ENCODE peak calls at places on chromosome 16, in seven cellular contexts. One of them, this sample, is unnamed.

GRCh38 chr16:68146583-68146982 is 61.4 kb downstream of the NFATC3 start:
- DNase-seq in NCI-H2029: no peak
- DNase-seq in T-cell: no peak
- DNase-seq in AG08395: peak; percentile 28
- DNase-seq in stimulated activated CD4-positive, alpha-beta T cell treated with anti-CD3 and anti-CD28 coated beads, Interleukin-4, amount 100 ng/mL, for 48 hours: no peak
- DNase-seq in fibroblast of pulmonary artery: peak; percentile 72
- DNase-seq in SJSA1: no peak
- DNase-seq in this sample: no peak

GRCh38 chr16:66437391-66437945 is 10.4 kb downstream of the BEAN1 start:
- DNase-seq in AG08395: no peak
- DNase-seq in NCI-H2029: no peak
- DNase-seq in SJSA1: no peak
- DNase-seq in stimulated activated CD4-positive, alpha-beta T cell treated with anti-CD3 and anti-CD28 coated beads, Interleukin-4, amount 100 ng/mL, for 48 hours: no peak
- DNase-seq in T-cell: no peak
- DNase-seq in fibroblast of pulmonary artery: no peak
- DNase-seq in this sample: no peak

GRCh38 chr16:4612474-4612931 is 2.2 kb downstream of the UBALD1 start:
- DNase-seq in stimulated activated CD4-positive, alpha-beta T cell treated with anti-CD3 and anti-CD28 coated beads, Interleukin-4, amount 100 ng/mL, for 48 hours: no peak
- DNase-seq in SJSA1: no peak
- DNase-seq in fibroblast of pulmonary artery: no peak
- DNase-seq in T-cell: no peak
- DNase-seq in AG08395: no peak
- DNase-seq in NCI-H2029: no peak
- DNase-seq in this sample: no peak

GRCh38 chr16:84751241-84751640 is 51.4 kb downstream of the USP10 start:
- DNase-seq in fibroblast of pulmonary artery: no peak
- DNase-seq in SJSA1: no peak
- DNase-seq in AG08395: no peak
- DNase-seq in stimulated activated CD4-positive, alpha-beta T cell treated with anti-CD3 and anti-CD28 coated beads, Interleukin-4, amount 100 ng/mL, for 48 hours: no peak
- DNase-seq in T-cell: no peak
- DNase-seq in NCI-H2029: no peak
- DNase-seq in this sample: no peak

GRCh38 chr16:65066646-65067045 is 55.2 kb downstream of the CDH11 start:
- DNase-seq in SJSA1: no peak
- DNase-seq in NCI-H2029: no peak
- DNase-seq in fibroblast of pulmonary artery: no peak
- DNase-seq in AG08395: no peak
- DNase-seq in stimulated activated CD4-positive, alpha-beta T cell treated with anti-CD3 and anti-CD28 coated beads, Interleukin-4, amount 100 ng/mL, for 48 hours: no peak
- DNase-seq in T-cell: no peak
- DNase-seq in this sample: no peak

GRCh38 chr16:60641067-60641466 is 1395.2 kb downstream of the CDH8 start:
- DNase-seq in NCI-H2029: no peak
- DNase-seq in fibroblast of pulmonary artery: no peak
- DNase-seq in T-cell: no peak
- DNase-seq in stimulated activated CD4-positive, alpha-beta T cell treated with anti-CD3 and anti-CD28 coated beads, Interleukin-4, amount 100 ng/mL, for 48 hours: no peak
- DNase-seq in AG08395: no peak
- DNase-seq in SJSA1: no peak
- DNase-seq in this sample: no peak

GRCh38 chr16:74766729-74767128 is 7.9 kb downstream of the FA2H start:
- DNase-seq in SJSA1: no peak
- DNase-seq in fibroblast of pulmonary artery: no peak
- DNase-seq in NCI-H2029: no peak
- DNase-seq in AG08395: no peak
- DNase-seq in stimulated activated CD4-positive, alpha-beta T cell treated with anti-CD3 and anti-CD28 coated beads, Interleukin-4, amount 100 ng/mL, for 48 hours: no peak
- DNase-seq in T-cell: no peak
- DNase-seq in this sample: no peak

GRCh38 chr16:11618107-11618717 is 31.5 kb upstream of the LITAF start:
- DNase-seq in T-cell: no peak
- DNase-seq in stimulated activated CD4-positive, alpha-beta T cell treated with anti-CD3 and anti-CD28 coated beads, Interleukin-4, amount 100 ng/mL, for 48 hours: no peak
- DNase-seq in SJSA1: no peak
- DNase-seq in AG08395: no peak
- DNase-seq in fibroblast of pulmonary artery: no peak
- DNase-seq in NCI-H2029: no peak
- DNase-seq in this sample: no peak

GRCh38 chr16:5738586-5738985 is 641.0 kb upstream of the EEF2KMT start:
- DNase-seq in SJSA1: no peak
- DNase-seq in AG08395: no peak
- DNase-seq in T-cell: no peak
- DNase-seq in NCI-H2029: peak; percentile 17
- DNase-seq in fibroblast of pulmonary artery: no peak
- DNase-seq in stimulated activated CD4-positive, alpha-beta T cell treated with anti-CD3 and anti-CD28 coated beads, Interleukin-4, amount 100 ng/mL, for 48 hours: no peak
- DNase-seq in this sample: no peak

GRCh38 chr16:13429411-13429810 is 490.5 kb upstream of the ERCC4 start:
- DNase-seq in fibroblast of pulmonary artery: no peak
- DNase-seq in NCI-H2029: no peak
- DNase-seq in T-cell: no peak
- DNase-seq in SJSA1: no peak
- DNase-seq in AG08395: no peak
- DNase-seq in stimulated activated CD4-positive, alpha-beta T cell treated with anti-CD3 and anti-CD28 coated beads, Interleukin-4, amount 100 ng/mL, for 48 hours: no peak
- DNase-seq in this sample: no peak

GRCh38 chr16:86319871-86320270 is 190.5 kb upstream of the FOXF1 start:
- DNase-seq in T-cell: no peak
- DNase-seq in NCI-H2029: no peak
- DNase-seq in stimulated activated CD4-positive, alpha-beta T cell treated with anti-CD3 and anti-CD28 coated beads, Interleukin-4, amount 100 ng/mL, for 48 hours: no peak
- DNase-seq in AG08395: no peak
- DNase-seq in fibroblast of pulmonary artery: no peak
- DNase-seq in SJSA1: no peak
- DNase-seq in this sample: no peak

GRCh38 chr16:48597563-48598392 is 12.2 kb downstream of the N4BP1 start:
- DNase-seq in fibroblast of pulmonary artery: no peak
- DNase-seq in SJSA1: no peak
- DNase-seq in AG08395: no peak
- DNase-seq in stimulated activated CD4-positive, alpha-beta T cell treated with anti-CD3 and anti-CD28 coated beads, Interleukin-4, amount 100 ng/mL, for 48 hours: no peak
- DNase-seq in NCI-H2029: no peak
- DNase-seq in T-cell: no peak
- DNase-seq in this sample: no peak

GRCh38 chr16:19284207-19284606 is 1.3 kb upstream of the CLEC19A start:
- DNase-seq in T-cell: no peak
- DNase-seq in stimulated activated CD4-positive, alpha-beta T cell treated with anti-CD3 and anti-CD28 coated beads, Interleukin-4, amount 100 ng/mL, for 48 hours: no peak
- DNase-seq in AG08395: no peak
- DNase-seq in fibroblast of pulmonary artery: no peak
- DNase-seq in NCI-H2029: peak; percentile 81
- DNase-seq in SJSA1: no peak
- DNase-seq in this sample: no peak

GRCh38 chr16:12271006-12271405 is 294.5 kb downstream of the SNX29 start:
- DNase-seq in T-cell: no peak
- DNase-seq in NCI-H2029: no peak
- DNase-seq in SJSA1: peak; percentile 92
- DNase-seq in stimulated activated CD4-positive, alpha-beta T cell treated with anti-CD3 and anti-CD28 coated beads, Interleukin-4, amount 100 ng/mL, for 48 hours: no peak
- DNase-seq in fibroblast of pulmonary artery: no peak
- DNase-seq in AG08395: peak; percentile 55
- DNase-seq in this sample: no peak

GRCh38 chr16:26005336-26005735 is 313.6 kb downstream of the HS3ST4 start:
- DNase-seq in stimulated activated CD4-positive, alpha-beta T cell treated with anti-CD3 and anti-CD28 coated beads, Interleukin-4, amount 100 ng/mL, for 48 hours: no peak
- DNase-seq in NCI-H2029: peak; percentile 36
- DNase-seq in AG08395: no peak
- DNase-seq in T-cell: no peak
- DNase-seq in fibroblast of pulmonary artery: no peak
- DNase-seq in SJSA1: no peak
- DNase-seq in this sample: no peak

GRCh38 chr16:71637398-71637797 is 11.4 kb downstream of the MARVELD3 start:
- DNase-seq in SJSA1: no peak
- DNase-seq in T-cell: no peak
- DNase-seq in stimulated activated CD4-positive, alpha-beta T cell treated with anti-CD3 and anti-CD28 coated beads, Interleukin-4, amount 100 ng/mL, for 48 hours: no peak
- DNase-seq in NCI-H2029: no peak
- DNase-seq in AG08395: peak; percentile 49
- DNase-seq in fibroblast of pulmonary artery: peak; percentile 77
- DNase-seq in this sample: no peak

GRCh38 chr16:80689487-80689886 is 114.9 kb downstream of the CDYL2 start:
- DNase-seq in SJSA1: no peak
- DNase-seq in fibroblast of pulmonary artery: no peak
- DNase-seq in stimulated activated CD4-positive, alpha-beta T cell treated with anti-CD3 and anti-CD28 coated beads, Interleukin-4, amount 100 ng/mL, for 48 hours: no peak
- DNase-seq in AG08395: no peak
- DNase-seq in T-cell: no peak
- DNase-seq in NCI-H2029: no peak
- DNase-seq in this sample: no peak

GRCh38 chr16:1446296-1447080 is 2.1 kb upstream of the CCDC154 start:
- DNase-seq in SJSA1: no peak
- DNase-seq in NCI-H2029: no peak
- DNase-seq in fibroblast of pulmonary artery: no peak
- DNase-seq in T-cell: no peak
- DNase-seq in AG08395: no peak
- DNase-seq in stimulated activated CD4-positive, alpha-beta T cell treated with anti-CD3 and anti-CD28 coated beads, Interleukin-4, amount 100 ng/mL, for 48 hours: no peak
- DNase-seq in this sample: no peak

GRCh38 chr16:48852955-48853354 is 243.0 kb upstream of the N4BP1 start:
- DNase-seq in SJSA1: no peak
- DNase-seq in AG08395: no peak
- DNase-seq in NCI-H2029: no peak
- DNase-seq in fibroblast of pulmonary artery: no peak
- DNase-seq in T-cell: no peak
- DNase-seq in stimulated activated CD4-positive, alpha-beta T cell treated with anti-CD3 and anti-CD28 coated beads, Interleukin-4, amount 100 ng/mL, for 48 hours: no peak
- DNase-seq in this sample: no peak

GRCh38 chr16:26606381-26607150 is 460.2 kb upstream of the C16orf82 start:
- DNase-seq in fibroblast of pulmonary artery: no peak
- DNase-seq in SJSA1: no peak
- DNase-seq in T-cell: no peak
- DNase-seq in stimulated activated CD4-positive, alpha-beta T cell treated with anti-CD3 and anti-CD28 coated beads, Interleukin-4, amount 100 ng/mL, for 48 hours: no peak
- DNase-seq in AG08395: no peak
- DNase-seq in NCI-H2029: no peak
- DNase-seq in this sample: no peak

GRCh38 chr16:14505846-14506245 is 124.2 kb downstream of the PARN start:
- DNase-seq in SJSA1: no peak
- DNase-seq in stimulated activated CD4-positive, alpha-beta T cell treated with anti-CD3 and anti-CD28 coated beads, Interleukin-4, amount 100 ng/mL, for 48 hours: no peak
- DNase-seq in fibroblast of pulmonary artery: peak; percentile 78
- DNase-seq in NCI-H2029: no peak
- DNase-seq in T-cell: no peak
- DNase-seq in AG08395: no peak
- DNase-seq in this sample: no peak

GRCh38 chr16:2527071-2527783 is 4.0 kb downstream of the CEMP1 start:
- DNase-seq in T-cell: no peak
- DNase-seq in fibroblast of pulmonary artery: no peak
- DNase-seq in AG08395: no peak
- DNase-seq in SJSA1: no peak
- DNase-seq in stimulated activated CD4-positive, alpha-beta T cell treated with anti-CD3 and anti-CD28 coated beads, Interleukin-4, amount 100 ng/mL, for 48 hours: no peak
- DNase-seq in NCI-H2029: no peak
- DNase-seq in this sample: no peak

GRCh38 chr16:11107781-11108465 is 148.1 kb downstream of the SOCS1 start:
- DNase-seq in fibroblast of pulmonary artery: peak; percentile 58
- DNase-seq in NCI-H2029: no peak
- DNase-seq in AG08395: peak; percentile 52
- DNase-seq in T-cell: no peak
- DNase-seq in stimulated activated CD4-positive, alpha-beta T cell treated with anti-CD3 and anti-CD28 coated beads, Interleukin-4, amount 100 ng/mL, for 48 hours: no peak
- DNase-seq in SJSA1: peak; percentile 65
- DNase-seq in this sample: no peak

GRCh38 chr16:14321542-14321941 is 250.4 kb downstream of the MRTFB start:
- DNase-seq in AG08395: no peak
- DNase-seq in fibroblast of pulmonary artery: no peak
- DNase-seq in stimulated activated CD4-positive, alpha-beta T cell treated with anti-CD3 and anti-CD28 coated beads, Interleukin-4, amount 100 ng/mL, for 48 hours: no peak
- DNase-seq in T-cell: no peak
- DNase-seq in SJSA1: no peak
- DNase-seq in NCI-H2029: peak; percentile 99
- DNase-seq in this sample: no peak

This sample was measured in GM19239.